ENCODE peak calls at places on chromosomes 1 and 21, in five cellular contexts. One of them, this sample, is unnamed. For H3K4me1, the result is how much of the 10 kb centered on the place peaks cover.

GRCh38 chr21:38289697-38290096 is 32.9 kb downstream of the KCNJ15 start:
- DNase-seq in neuronal stem cell: no peak
- DNase-seq in mesenchymal stem cell: peak
- DNase-seq in psoas muscle: no peak
- DNase-seq in thoracic aorta: no peak
- DNase-seq in this sample: no peak

GRCh38 chr1:233627376-233627775 is 13.5 kb downstream of the KCNK1 start:
- DNase-seq in neuronal stem cell: no peak
- DNase-seq in mesenchymal stem cell: no peak
- DNase-seq in psoas muscle: no peak
- DNase-seq in thoracic aorta: no peak
- DNase-seq in this sample: no peak

GRCh38 chr1:185534806-185535205 is 199.4 kb upstream of the HMCN1 start:
- DNase-seq in neuronal stem cell: no peak
- DNase-seq in mesenchymal stem cell: no peak
- DNase-seq in psoas muscle: no peak
- DNase-seq in thoracic aorta: no peak
- DNase-seq in this sample: no peak

GRCh38 chr1:104671684-104672353 is 922.1 kb downstream of the AMY1C start:
- DNase-seq in neuronal stem cell: no peak
- DNase-seq in mesenchymal stem cell: no peak
- DNase-seq in psoas muscle: no peak
- DNase-seq in thoracic aorta: no peak
- DNase-seq in this sample: no peak

GRCh38 chr1:6646499-6647148 is 22.0 kb downstream of the THAP3 start:
- DNase-seq in neuronal stem cell: no peak
- DNase-seq in mesenchymal stem cell: peak
- DNase-seq in psoas muscle: no peak
- DNase-seq in thoracic aorta: no peak
- DNase-seq in this sample: no peak

GRCh38 chr1:62438163-62438562 is 1.3 kb downstream of the USP1 start:
- DNase-seq in neuronal stem cell: no peak
- DNase-seq in mesenchymal stem cell: peak
- DNase-seq in psoas muscle: no peak
- DNase-seq in thoracic aorta: no peak
- DNase-seq in this sample: no peak

GRCh38 chr1:228147768-228148167 is 2.0 kb upstream of the GJC2 start:
- DNase-seq in neuronal stem cell: no peak
- DNase-seq in mesenchymal stem cell: no peak
- DNase-seq in psoas muscle: no peak
- DNase-seq in thoracic aorta: no peak
- DNase-seq in this sample: no peak

GRCh38 chr1:153922076-153922837 is 515 bp downstream of the GATAD2B start:
- DNase-seq in neuronal stem cell: no peak
- DNase-seq in mesenchymal stem cell: peak
- DNase-seq in psoas muscle: peak
- DNase-seq in thoracic aorta: no peak
- DNase-seq in this sample: peak

GRCh38 chr1:217029311-217030157 is 306.3 kb upstream of the ESRRG start:
- DNase-seq in neuronal stem cell: no peak
- DNase-seq in mesenchymal stem cell: peak
- DNase-seq in psoas muscle: no peak
- DNase-seq in thoracic aorta: no peak
- DNase-seq in this sample: no peak

GRCh38 chr1:198175418-198176170 is 18.8 kb downstream of the NEK7 start:
- DNase-seq in neuronal stem cell: no peak
- DNase-seq in mesenchymal stem cell: peak
- DNase-seq in psoas muscle: no peak
- DNase-seq in thoracic aorta: no peak
- DNase-seq in this sample: no peak

GRCh38 chr1:181949500-181949899 is 112.0 kb downstream of the ZNF648 start:
- DNase-seq in neuronal stem cell: no peak
- DNase-seq in mesenchymal stem cell: no peak
- DNase-seq in psoas muscle: no peak
- DNase-seq in thoracic aorta: no peak
- DNase-seq in this sample: no peak

GRCh38 chr1:78176448-78176847 is 130.7 kb downstream of the GIPC2 start:
- DNase-seq in neuronal stem cell: no peak
- DNase-seq in mesenchymal stem cell: peak
- DNase-seq in psoas muscle: no peak
- DNase-seq in thoracic aorta: no peak
- DNase-seq in this sample: no peak

GRCh38 chr1:19694298-19694697 is 29.6 kb downstream of the HTR6 start:
- DNase-seq in neuronal stem cell: no peak
- DNase-seq in mesenchymal stem cell: no peak
- DNase-seq in psoas muscle: no peak
- DNase-seq in thoracic aorta: no peak
- DNase-seq in this sample: no peak

GRCh38 chr1:17109897-17110554 is 9.2 kb downstream of the PADI2 start:
- DNase-seq in neuronal stem cell: no peak
- DNase-seq in mesenchymal stem cell: no peak
- DNase-seq in psoas muscle: no peak
- DNase-seq in thoracic aorta: no peak
- DNase-seq in this sample: no peak

GRCh38 chr1:24393892-24394291 is 19.7 kb downstream of the STPG1 start:
- DNase-seq in neuronal stem cell: no peak
- DNase-seq in mesenchymal stem cell: peak
- DNase-seq in psoas muscle: no peak
- DNase-seq in thoracic aorta: no peak
- DNase-seq in this sample: no peak

GRCh38 chr1:23524716-23525401 is 6.2 kb downstream of the E2F2 start:
- DNase-seq in neuronal stem cell: no peak
- DNase-seq in mesenchymal stem cell: no peak
- DNase-seq in psoas muscle: no peak
- DNase-seq in thoracic aorta: no peak
- DNase-seq in this sample: peak

GRCh38 chr1:228208831-228209524 is 1.1 kb downstream of the OBSCN start:
- DNase-seq in neuronal stem cell: no peak
- DNase-seq in mesenchymal stem cell: no peak
- DNase-seq in psoas muscle: no peak
- DNase-seq in thoracic aorta: no peak
- DNase-seq in this sample: no peak

GRCh38 chr1:234315091-234315541 is 58.1 kb upstream of the COA6 start:
- DNase-seq in neuronal stem cell: no peak
- DNase-seq in mesenchymal stem cell: peak
- DNase-seq in psoas muscle: no peak
- DNase-seq in thoracic aorta: no peak
- DNase-seq in this sample: no peak

GRCh38 chr21:41449613-41450012 is 23.6 kb downstream of the MX1 start:
- DNase-seq in neuronal stem cell: no peak
- DNase-seq in mesenchymal stem cell: no peak
- DNase-seq in psoas muscle: no peak
- DNase-seq in thoracic aorta: no peak
- DNase-seq in this sample: no peak

GRCh38 chr1:64495878-64496277 is 25.9 kb downstream of the CACHD1 start:
- DNase-seq in neuronal stem cell: no peak
- DNase-seq in mesenchymal stem cell: no peak
- DNase-seq in psoas muscle: no peak
- DNase-seq in thoracic aorta: no peak
- DNase-seq in this sample: no peak

GRCh38 chr1:83055391-83056170 is 943.4 kb downstream of the TTLL7 start:
- DNase-seq in neuronal stem cell: no peak
- DNase-seq in mesenchymal stem cell: no peak
- DNase-seq in psoas muscle: no peak
- DNase-seq in thoracic aorta: no peak
- DNase-seq in this sample: no peak

GRCh38 chr1:43706598-43707190 is 642 bp upstream of the ST3GAL3 start:
- DNase-seq in neuronal stem cell: peak
- DNase-seq in mesenchymal stem cell: no peak
- DNase-seq in psoas muscle: no peak
- DNase-seq in thoracic aorta: no peak
- DNase-seq in this sample: peak

GRCh38 chr1:178323067-178323466 is 173.7 kb downstream of the CLEC20A start:
- DNase-seq in neuronal stem cell: no peak
- DNase-seq in mesenchymal stem cell: no peak
- DNase-seq in psoas muscle: no peak
- DNase-seq in thoracic aorta: no peak
- DNase-seq in this sample: no peak

GRCh38 chr1:19187852-19188251 is 22.2 kb downstream of the UBR4 start:
- DNase-seq in neuronal stem cell: no peak
- DNase-seq in mesenchymal stem cell: no peak
- DNase-seq in psoas muscle: no peak
- DNase-seq in thoracic aorta: no peak
- DNase-seq in this sample: no peak

GRCh38 chr1:113452921-113453770 is 62.8 kb downstream of the MAGI3 start:
- DNase-seq in neuronal stem cell: no peak
- DNase-seq in mesenchymal stem cell: peak
- DNase-seq in psoas muscle: no peak
- DNase-seq in thoracic aorta: no peak
- DNase-seq in this sample: no peak

GRCh38 chr1:10109372-10109771 is 76.6 kb downstream of the UBE4B start:
- DNase-seq in neuronal stem cell: no peak
- DNase-seq in mesenchymal stem cell: no peak
- DNase-seq in psoas muscle: no peak
- DNase-seq in thoracic aorta: no peak
- DNase-seq in this sample: no peak
- H3K27ac ChIP-seq in neuronal stem cell: no peak
- H3K27ac ChIP-seq in mesenchymal stem cell: no peak
- H3K27ac ChIP-seq in psoas muscle: peak
- H3K27ac ChIP-seq in thoracic aorta: peak
- H3K27ac ChIP-seq in this sample: no peak

GRCh38 chr1:27599605-27600499 is 4.1 kb downstream of the AHDC1 start:
- DNase-seq in neuronal stem cell: no peak
- DNase-seq in mesenchymal stem cell: no peak
- DNase-seq in psoas muscle: no peak
- DNase-seq in thoracic aorta: no peak
- DNase-seq in this sample: no peak
- H3K4me1 ChIP-seq in neuronal stem cell: half or more
- H3K4me1 ChIP-seq in mesenchymal stem cell: half or more
- H3K4me1 ChIP-seq in psoas muscle: half or more
- H3K4me1 ChIP-seq in thoracic aorta: half or more
- H3K4me1 ChIP-seq in this sample: under half

GRCh38 chr1:16076871-16077250 is 3.4 kb upstream of the FAM131C start:
- DNase-seq in neuronal stem cell: no peak
- DNase-seq in mesenchymal stem cell: no peak
- DNase-seq in psoas muscle: peak
- DNase-seq in thoracic aorta: no peak
- DNase-seq in this sample: peak
- H3K27ac ChIP-seq in neuronal stem cell: no peak
- H3K27ac ChIP-seq in mesenchymal stem cell: no peak
- H3K27ac ChIP-seq in psoas muscle: no peak
- H3K27ac ChIP-seq in thoracic aorta: no peak
- H3K27ac ChIP-seq in this sample: no peak

GRCh38 chr1:94539496-94539895 is 2.1 kb downstream of the F3 start:
- DNase-seq in neuronal stem cell: no peak
- DNase-seq in mesenchymal stem cell: peak
- DNase-seq in psoas muscle: no peak
- DNase-seq in thoracic aorta: no peak
- DNase-seq in this sample: no peak
- H3K4me1 ChIP-seq in neuronal stem cell: under half
- H3K4me1 ChIP-seq in mesenchymal stem cell: under half
- H3K4me1 ChIP-seq in psoas muscle: under half
- H3K4me1 ChIP-seq in thoracic aorta: under half
- H3K4me1 ChIP-seq in this sample: under half